ENCODE peak calls at places on chromosomes 13 and 19, in nine cellular contexts. X is right cardiac atrium; I is neuronal stem cell; Z is pancreas; M is cardiac muscle cell; F is CD8-positive, alpha-beta memory T cell; P is GM23248; B is spleen; D is left ventricle myocardium inferior. O is an unnamed sample.
A peak's percentile ranks its signal among the peaks of the same experiment; 100 is the strongest.

GRCh38 chr19:55600336-55601028 is 394 bp downstream of the ZNF524 start:
- DNase-seq in I (peak; percentile 91), D (peak; percentile 76), F (no peak), Z (no peak), X (peak; percentile 75), B (peak; percentile 94), P (peak; percentile 65), M (peak; percentile 92), O (no peak)

GRCh38 chr19:40237791-40238190 is 11.3 kb upstream of the CCNP start:
- DNase-seq in M (no peak), I (no peak), B (no peak), F (no peak), X (no peak), P (no peak), D (no peak), Z (no peak), O (no peak)

GRCh38 chr19:13366529-13367143 is 139.6 kb downstream of the CACNA1A start:
- DNase-seq in X (no peak), Z (no peak), P (peak; percentile 48), F (no peak), I (peak; percentile 30), M (peak; percentile 36), B (no peak), D (no peak), O (no peak)

GRCh38 chr13:51465124-51465523 is 12.3 kb upstream of the INTS6 start:
- DNase-seq in X (no peak), P (no peak), F (no peak), Z (no peak), I (no peak), B (no peak), D (no peak), M (no peak), O (no peak)

GRCh38 chr13:66578305-66578704 is 651.8 kb downstream of the PCDH9 start:
- DNase-seq in I (no peak), Z (no peak), F (no peak), M (no peak), P (no peak), B (no peak), X (no peak), D (no peak), O (no peak)

GRCh38 chr13:67075239-67075638 is 154.9 kb downstream of the PCDH9 start:
- DNase-seq in B (no peak), F (no peak), M (no peak), D (no peak), Z (no peak), X (no peak), P (no peak), I (no peak), O (no peak)

GRCh38 chr19:4229179-4229931 is at the start of gene EBI3:
- DNase-seq in M (peak; percentile 21), D (peak; percentile 36), Z (no peak), P (peak; percentile 45), X (peak; percentile 39), B (peak; percentile 83), I (no peak), F (no peak), O (no peak)

GRCh38 chr19:18744019-18744418 is 47.1 kb downstream of the COMP start:
- DNase-seq in P (no peak), X (no peak), M (no peak), D (no peak), Z (peak; percentile 15), I (no peak), F (no peak), B (no peak), O (no peak)

GRCh38 chr13:42048625-42049453 is at the start of gene DGKH:
- DNase-seq in Z (peak; percentile 85), P (peak; percentile 89), X (peak; percentile 79), I (peak; percentile 72), B (peak; percentile 88), M (peak; percentile 83), F (peak; percentile 56), D (peak; percentile 87), O (peak; percentile 91)

GRCh38 chr19:6271721-6272410 is 7.9 kb downstream of the MLLT1 start:
- DNase-seq in Z (peak; percentile 79), M (peak; percentile 71), I (no peak), D (peak; percentile 93), F (no peak), B (no peak), X (peak; percentile 94), P (peak; percentile 89), O (no peak)

DNA sequence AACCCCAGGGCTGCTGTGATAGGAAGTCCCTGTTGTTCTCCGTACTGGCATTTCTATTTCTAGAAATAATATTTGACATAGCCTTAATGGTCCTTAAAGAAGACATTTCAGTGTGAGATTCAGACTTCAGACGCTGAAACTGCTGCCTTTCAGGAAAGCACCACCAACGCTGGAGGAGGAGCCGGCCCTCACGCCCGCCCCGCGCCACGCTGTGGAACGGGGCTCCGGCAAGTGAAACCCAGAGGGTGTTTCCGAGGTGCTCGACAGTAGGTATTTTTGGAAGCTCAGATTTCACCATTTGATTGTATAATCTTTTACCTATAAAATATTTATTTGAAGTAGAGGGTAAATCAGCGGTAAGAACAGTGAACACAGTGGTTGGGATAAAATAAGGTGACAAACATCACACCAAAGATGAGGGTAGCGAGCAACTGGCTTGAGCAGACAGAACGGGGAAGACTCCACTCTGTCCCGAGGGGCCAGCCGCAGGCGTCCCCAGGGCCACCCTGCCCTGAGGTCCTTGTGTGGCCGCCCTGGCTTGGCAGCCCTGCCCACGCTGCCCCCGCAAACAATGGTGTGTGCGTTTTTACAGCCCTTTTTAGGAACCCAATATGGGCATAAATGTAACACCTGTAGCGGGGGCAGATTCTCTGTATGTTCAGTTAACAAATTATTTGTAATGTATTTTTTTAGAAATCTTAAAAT is 85.6 kb upstream of the MCF2L start:
- DNase-seq in F (no peak), D (no peak), I (no peak), P (no peak), M (no peak), X (no peak), B (no peak), Z (no peak), O (no peak)
- H3K27ac ChIP-seq in F (no peak overlapping the region), D (no peak overlapping the region), I (no peak overlapping the region), P (no peak overlapping the region), M (no peak overlapping the region), X (no peak overlapping the region), B (no peak overlapping the region), Z (no peak overlapping the region), O (no peak overlapping the region)

GRCh38 chr19:1214299-1214861 is 8.8 kb downstream of the STK11 start:
- DNase-seq in F (no peak), X (no peak), P (no peak), D (no peak), M (no peak), B (no peak), Z (peak; percentile 40), I (no peak), O (no peak)

GRCh38 chr19:1210227-1210538 is 4.6 kb downstream of the STK11 start:
- DNase-seq in X (no peak), P (no peak), M (no peak), F (no peak), B (no peak), I (no peak), Z (no peak), D (no peak), O (no peak)

GRCh38 chr19:1214862-1215731 is 9.5 kb downstream of the STK11 start:
- DNase-seq in F (no peak), B (peak; percentile 72), X (peak; percentile 73), D (peak; percentile 77), Z (peak; percentile 72), M (no peak), I (no peak), P (peak; percentile 53), O (peak; percentile 92)

GRCh38 chr19:1213391-1214286 is 8.1 kb downstream of the STK11 start:
- DNase-seq in F (peak; percentile 36), D (peak; percentile 60), M (no peak), I (no peak), P (peak; percentile 71), X (peak; percentile 75), B (peak; percentile 89), Z (peak; percentile 61), O (peak; percentile 65)

DNA sequence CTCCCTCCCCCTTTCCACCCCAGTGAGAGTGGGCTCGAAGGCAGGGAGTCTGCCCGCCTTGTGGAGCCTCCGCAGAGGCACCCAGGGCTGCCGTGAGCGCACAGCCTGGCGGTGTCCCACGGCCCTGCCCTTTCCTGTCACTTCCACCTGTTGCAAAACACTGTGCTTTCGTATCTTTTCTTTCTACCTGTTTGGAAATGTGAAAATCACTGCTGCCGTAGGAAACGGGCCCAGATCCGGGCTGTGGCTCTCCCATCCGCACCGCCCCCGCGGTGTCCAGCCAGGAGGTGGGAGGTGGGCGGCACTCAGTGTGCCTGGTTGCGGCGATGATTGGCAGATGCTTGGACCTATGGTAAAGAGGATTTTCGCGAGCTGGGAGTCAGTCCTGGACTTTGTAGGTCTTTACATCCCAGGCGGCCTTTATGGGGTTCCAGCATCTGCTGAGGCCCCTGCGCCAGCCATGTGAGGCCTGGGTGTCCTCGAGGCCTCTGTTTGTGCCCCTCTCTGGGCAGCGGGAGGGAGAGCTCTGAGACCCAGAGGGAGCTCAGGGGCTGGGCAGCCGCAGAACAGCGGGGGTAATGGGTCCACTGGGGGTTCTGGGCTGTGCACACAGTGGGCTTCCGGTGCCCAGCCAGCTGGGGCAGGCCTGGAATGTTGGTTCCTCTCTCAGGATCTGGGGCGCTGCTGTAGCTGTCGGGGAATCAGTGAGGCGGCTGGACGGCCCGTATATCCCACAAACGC is 6.1 kb downstream of the STK11 start:
- DNase-seq in X (peak; percentile 41), B (peak; percentile 77), M (no peak), D (no peak), Z (peak; percentile 90), F (no peak), P (no peak), I (no peak), O (no peak)
- H3K4me1 ChIP-seq in X (peaks cover 28% of the 10 kb centered on the region), B (peaks cover 83% of the 10 kb centered on the region), M (peaks cover 40% of the 10 kb centered on the region), D (peaks cover 100% of the 10 kb centered on the region), Z (peaks cover 27% of the 10 kb centered on the region), F (peaks cover 38% of the 10 kb centered on the region), P (peaks cover 40% of the 10 kb centered on the region), I (peaks cover 23% of the 10 kb centered on the region), O (peaks cover 60% of the 10 kb centered on the region)

GRCh38 chr13:33678906-33679657 is 138.9 kb upstream of the RFC3 start:
- DNase-seq in M (no peak), F (peak; percentile 27), I (no peak), D (peak; percentile 29), P (peak; percentile 79), X (peak; percentile 67), B (peak; percentile 84), Z (peak; percentile 66), O (peak; percentile 73)

GRCh38 chr13:33678084-33678483 is 139.9 kb upstream of the RFC3 start:
- DNase-seq in Z (no peak), B (no peak), D (no peak), X (no peak), P (no peak), I (no peak), M (no peak), F (no peak), O (no peak)

GRCh38 chr13:33682020-33682564 is 135.9 kb upstream of the RFC3 start:
- DNase-seq in M (no peak), I (no peak), P (no peak), D (no peak), B (no peak), F (no peak), X (no peak), Z (no peak), O (no peak)

GRCh38 chr13:33677215-33677614 is 140.7 kb upstream of the RFC3 start:
- DNase-seq in P (no peak), F (no peak), Z (no peak), M (no peak), D (no peak), I (no peak), X (no peak), B (no peak), O (no peak)

GRCh38 chr13:33679658-33680012 is 138.3 kb upstream of the RFC3 start:
- DNase-seq in D (no peak), P (no peak), X (no peak), B (no peak), I (no peak), M (no peak), Z (no peak), F (no peak), O (no peak)
- H3K27ac ChIP-seq in D (peak overlapping the region; percentile 58), P (peak overlapping the region; percentile 30), X (no peak overlapping the region), B (peak overlapping the region; percentile 54), I (no peak overlapping the region), M (no peak overlapping the region), Z (peak overlapping the region; percentile 51), F (peak overlapping the region; percentile 6), O (no peak overlapping the region)

GRCh38 chr19:2079076-2079864 is 16.9 kb downstream of the MOB3A start:
- DNase-seq in M (no peak), P (no peak), X (no peak), B (no peak), I (no peak), D (no peak), Z (no peak), F (no peak), O (no peak)
- H3K4me1 ChIP-seq in M (no peaks in the 10 kb centered on the region), P (no peaks in the 10 kb centered on the region), X (no peaks in the 10 kb centered on the region), B (peaks cover 62% of the 10 kb centered on the region), I (no peaks in the 10 kb centered on the region), D (peaks cover 19% of the 10 kb centered on the region), Z (no peaks in the 10 kb centered on the region), F (peaks cover 58% of the 10 kb centered on the region), O (no peaks in the 10 kb centered on the region)

O was measured in ascending aorta.